ENCODE peak calls at places on chromosomes 4 and X, in five cellular contexts. O is A549; F is cardiac fibroblast; V is CD8-positive, alpha-beta T cell; W is neural progenitor cell. Z is an unnamed sample.

GRCh38 chr4:8115916-8116315 is 42.7 kb downstream of the ABLIM2 start:
- DNase-seq in W (no peak), O (no peak), F (no peak), V (peak), Z (no peak)

GRCh38 chr4:120773641-120774040 is 148.9 kb downstream of the PRDM5 start:
- DNase-seq in V (no peak), F (no peak), O (no peak), W (no peak), Z (no peak)

GRCh38 chr4:113646456-113646809 is 115.1 kb downstream of the CAMK2D start:
- DNase-seq in V (no peak), F (peak), W (peak), O (peak), Z (no peak)

GRCh38 chrX:32530802-32531403 is 680.4 kb downstream of the DMD start:
- DNase-seq in O (no peak), F (peak), V (no peak), W (peak), Z (no peak)

GRCh38 chr4:48602222-48602621 is 112.2 kb downstream of the ZAR1 start:
- DNase-seq in V (no peak), F (peak), O (no peak), W (no peak), Z (no peak)

GRCh38 chrX:38890326-38890725 is 89.1 kb downstream of the MID1IP1 start:
- DNase-seq in O (no peak), V (no peak), W (no peak), F (no peak), Z (no peak)

GRCh38 chrX:53223955-53224859 is 800 bp downstream of the KDM5C start:
- DNase-seq in F (peak), O (peak), W (peak), V (no peak), Z (peak)

GRCh38 chr4:7222521-7222920 is 30.2 kb downstream of the SORCS2 start:
- DNase-seq in F (no peak), O (no peak), W (no peak), V (no peak), Z (no peak)

GRCh38 chr4:121072080-121072835 is at the start of gene NDNF:
- DNase-seq in F (peak), O (no peak), W (peak), V (peak), Z (peak)

GRCh38 chrX:2935364-2935748 is 6.2 kb upstream of the ARSD start:
- DNase-seq in W (no peak), F (peak), V (no peak), O (no peak), Z (no peak)

GRCh38 chr4:17490575-17491059 is 21.3 kb downstream of the QDPR start:
- DNase-seq in O (no peak), W (no peak), V (no peak), F (no peak), Z (no peak)

GRCh38 chr4:7507381-7507780 is 72.7 kb upstream of the PSAPL1 start:
- DNase-seq in O (no peak), V (no peak), W (no peak), F (no peak), Z (no peak)

GRCh38 chr4:47217884-47218283 is 186.5 kb downstream of the GABRB1 start:
- DNase-seq in V (no peak), O (no peak), F (no peak), W (no peak), Z (no peak)

GRCh38 chr4:38160487-38161207 is 200.4 kb downstream of the PTTG2 start:
- DNase-seq in W (peak), F (peak), O (peak), V (peak), Z (peak)

DNA sequence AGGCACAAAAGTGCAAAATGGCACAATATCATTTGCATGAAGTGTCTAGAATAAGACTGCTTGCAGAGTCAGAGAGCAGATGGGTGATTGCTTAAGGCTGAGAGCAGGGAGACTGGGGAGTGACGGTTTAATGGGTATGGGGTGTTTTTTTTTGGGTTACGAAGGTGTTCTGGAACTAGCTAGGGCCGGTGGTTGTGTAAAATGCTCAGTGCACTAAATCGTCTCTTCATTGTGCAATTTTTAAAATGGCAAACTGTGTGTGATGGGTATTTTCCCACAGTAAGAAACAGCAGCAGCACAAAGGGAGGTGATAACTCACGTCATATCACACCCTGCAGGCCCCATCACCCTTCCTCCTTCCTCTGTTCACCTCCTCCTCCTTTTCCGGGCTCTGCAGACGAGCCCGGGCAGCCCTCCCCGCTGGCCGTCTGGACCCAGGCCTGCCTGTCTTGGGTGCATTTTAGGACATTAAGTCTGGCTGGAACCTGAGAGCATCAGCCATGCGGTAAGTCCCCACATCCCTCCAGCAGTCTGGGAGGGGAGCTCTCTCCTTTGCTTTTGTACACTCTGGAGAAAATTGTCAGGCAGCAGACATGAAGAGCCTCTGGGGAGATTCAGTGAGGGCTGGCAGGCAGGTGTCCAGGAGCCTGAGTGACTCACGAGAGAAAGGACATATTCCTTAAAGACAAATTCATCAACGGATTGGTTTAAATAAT is 42.7 kb downstream of the ASMT start:
- DNase-seq in O (no peak), F (peak), V (peak), W (peak), Z (peak)
- H3K4me3 ChIP-seq in O (no peak), F (no peak), V (peak), W (no peak), Z (peak)

GRCh38 chrX:47198026-47198686 is 4.5 kb downstream of the UBA1 start:
- DNase-seq in V (no peak), O (no peak), W (peak), F (peak), Z (no peak)

GRCh38 chrX:47193475-47194241 is at the start of gene UBA1:
- DNase-seq in O (peak), F (peak), V (peak), W (peak), Z (peak)

GRCh38 chrX:47197526-47197925 is 3.9 kb downstream of the UBA1 start:
- DNase-seq in O (no peak), F (no peak), V (no peak), W (no peak), Z (no peak)

GRCh38 chrX:47194388-47194787 is 759 bp downstream of the UBA1 start:
- DNase-seq in O (no peak), V (no peak), F (no peak), W (no peak), Z (no peak)

DNA sequence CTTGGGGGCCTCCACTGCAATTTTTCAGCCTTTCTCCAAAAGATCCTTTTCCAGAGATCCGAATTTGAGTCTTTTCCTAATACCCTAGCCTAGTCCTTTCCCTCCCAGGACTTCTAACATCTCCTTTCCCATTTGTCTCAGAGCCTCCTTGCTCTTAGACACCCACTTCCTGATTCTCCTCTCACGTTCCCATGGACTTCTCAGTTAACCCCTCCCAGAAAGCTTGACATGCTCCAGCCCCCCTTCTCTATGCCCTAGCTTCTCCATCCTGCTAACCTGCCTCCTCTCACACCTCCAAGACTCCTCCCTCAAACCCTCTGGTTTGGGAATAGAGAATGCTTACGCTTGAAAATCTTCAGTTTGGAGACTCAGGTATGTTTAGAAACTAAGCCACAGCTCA is 2.5 kb downstream of the UBA1 start:
- DNase-seq in V (no peak), O (no peak), F (no peak), W (no peak), Z (no peak)
- H3K4me3 ChIP-seq in V (no peak), O (no peak), F (peak), W (peak), Z (no peak)

GRCh38 chr4:186840771-186841301 is 117.2 kb upstream of the FAT1 start:
- DNase-seq in W (no peak), V (no peak), O (no peak), F (peak), Z (no peak)

GRCh38 chr4:186844059-186844681 is 120.5 kb upstream of the FAT1 start:
- DNase-seq in O (no peak), W (peak), V (no peak), F (peak), Z (no peak)

GRCh38 chr4:186838295-186838694 is 114.6 kb upstream of the FAT1 start:
- DNase-seq in W (no peak), V (no peak), O (no peak), F (no peak), Z (no peak)

GRCh38 chr4:186840222-186840701 is 116.6 kb upstream of the FAT1 start:
- DNase-seq in O (no peak), F (peak), W (no peak), V (no peak), Z (no peak)

GRCh38 chr4:186839122-186840037 is 115.7 kb upstream of the FAT1 start:
- DNase-seq in F (peak), W (no peak), V (no peak), O (no peak), Z (no peak)
- H3K4me3 ChIP-seq in F (peak), W (no peak), V (no peak), O (no peak), Z (no peak)

GRCh38 chr4:15320116-15320515 is 107.7 kb upstream of the C1QTNF7 start:
- DNase-seq in O (no peak), W (no peak), F (no peak), V (no peak), Z (no peak)
- H3K4me3 ChIP-seq in O (no peak), W (no peak), F (no peak), V (no peak), Z (no peak)

GRCh38 chr4:25859429-25860148 is 3.2 kb downstream of the SEL1L3 start:
- DNase-seq in W (no peak), O (no peak), V (peak), F (no peak), Z (peak)

GRCh38 chr4:25861422-25861926 is 1.3 kb downstream of the SEL1L3 start:
- DNase-seq in F (peak), O (no peak), W (no peak), V (no peak), Z (peak)

GRCh38 chr4:25861951-25862410 is 807 bp downstream of the SEL1L3 start:
- DNase-seq in W (peak), V (peak), O (peak), F (peak), Z (peak)

GRCh38 chr4:25862411-25863346 is at the start of gene SEL1L3:
- DNase-seq in W (peak), O (peak), F (no peak), V (peak), Z (peak)

GRCh38 chr4:25860586-25861421 is 2.0 kb downstream of the SEL1L3 start:
- DNase-seq in W (no peak), V (no peak), O (no peak), F (peak), Z (no peak)
- H3K4me3 ChIP-seq in W (peak), V (no peak), O (peak), F (peak), Z (peak)

GRCh38 chr4:41216294-41217019 is 2.1 kb upstream of the APBB2 start:
- DNase-seq in V (no peak), W (peak), O (peak), F (peak), Z (peak)

GRCh38 chr4:41218703-41219102 is 4.4 kb upstream of the APBB2 start:
- DNase-seq in O (no peak), F (no peak), W (no peak), V (no peak), Z (no peak)

GRCh38 chr4:41217373-41217772 is 3.0 kb upstream of the APBB2 start:
- DNase-seq in F (no peak), O (no peak), V (no peak), W (no peak), Z (no peak)

GRCh38 chr4:41215969-41216293 is 1.6 kb upstream of the APBB2 start:
- DNase-seq in W (no peak), O (no peak), V (no peak), F (no peak), Z (no peak)

GRCh38 chr4:41217020-41217333 is 2.6 kb upstream of the APBB2 start:
- DNase-seq in W (no peak), V (no peak), F (no peak), O (no peak), Z (no peak)
- H3K4me3 ChIP-seq in W (peak), V (no peak), F (peak), O (peak), Z (no peak)

DNA sequence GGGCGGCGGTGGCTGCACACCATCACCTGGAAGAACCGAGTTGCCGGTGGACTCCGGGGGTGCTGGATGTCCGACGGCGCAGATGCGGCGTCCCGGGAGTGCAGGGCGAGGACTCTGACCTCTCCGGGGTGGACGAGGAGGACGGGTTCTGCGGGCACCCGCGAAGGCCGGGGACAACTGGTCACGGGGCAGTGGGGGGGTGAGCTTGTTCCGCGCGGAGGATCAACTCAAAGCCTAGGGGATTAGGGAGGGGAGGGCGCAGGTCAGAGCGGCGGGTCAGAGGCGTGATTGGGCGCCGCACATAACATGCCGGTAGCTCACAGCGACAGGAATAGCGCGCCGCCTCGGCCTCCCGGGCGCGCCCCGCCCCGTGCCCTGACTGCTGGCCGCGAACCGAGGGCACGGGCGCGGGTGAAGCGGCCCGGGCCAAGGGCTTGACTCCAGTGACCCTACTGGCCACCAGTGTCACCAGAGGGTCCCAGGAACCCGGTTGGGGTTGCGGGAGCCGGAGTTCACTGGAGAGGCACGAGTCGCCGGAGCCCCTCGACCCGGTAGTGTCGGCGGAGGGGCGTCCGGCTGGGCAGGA is at the start of gene KLHL34:
- DNase-seq in O (no peak), F (no peak), V (no peak), W (no peak), Z (peak)
- H3K4me3 ChIP-seq in O (no peak), F (peak), V (peak), W (no peak), Z (peak)

DNA sequence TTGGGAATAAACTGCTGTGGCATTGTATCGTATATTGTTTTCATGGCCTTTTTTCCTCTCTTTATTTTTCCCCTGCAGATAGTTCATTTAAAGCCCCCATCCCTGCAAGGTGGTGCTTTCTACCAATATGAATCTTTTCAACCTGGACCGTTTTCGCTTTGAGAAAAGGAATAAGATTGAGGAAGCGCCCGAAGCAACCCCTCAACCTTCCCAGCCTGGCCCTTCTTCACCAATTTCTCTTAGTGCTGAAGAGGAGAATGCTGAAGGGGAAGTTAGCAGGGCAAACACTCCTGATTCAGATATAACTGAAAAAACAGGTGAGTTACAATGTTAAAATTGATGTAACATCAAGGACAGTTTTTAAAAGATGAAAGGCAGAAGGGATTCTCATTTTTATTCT is 603 bp downstream of the SMARCAD1 start:
- DNase-seq in V (no peak), O (no peak), F (no peak), W (no peak), Z (no peak)
- H3K4me3 ChIP-seq in V (peak), O (peak), F (peak), W (peak), Z (peak)

Z was measured in naive thymus-derived CD4-positive, alpha-beta T cell.